ENCODE peak calls at places on chromosome 12, in five cellular contexts. X, J, O, B and S are unnamed samples.
A peak's percentile ranks its signal among the peaks of the same experiment; 100 is the strongest.

GRCh38 chr12:107903377-107904061 is 129.0 kb downstream of the ASCL4 start:
- DNase-seq in O (no peak), J (peak; percentile 36), B (peak; percentile 81), X (peak; percentile 5), S (peak; percentile 93)

GRCh38 chr12:55679691-55680090 is 28.0 kb downstream of the ITGA7 start:
- DNase-seq in J (no peak), X (no peak), B (no peak), O (no peak), S (no peak)

GRCh38 chr12:110581951-110582285 is 1.2 kb downstream of the PPTC7 start:
- DNase-seq in X (no peak), O (no peak), B (no peak), J (no peak), S (no peak)

GRCh38 chr12:113068312-113068935 is 11.9 kb downstream of the DTX1 start:
- DNase-seq in B (no peak), X (no peak), J (no peak), O (no peak), S (no peak)

GRCh38 chr12:123062682-123063426 is 82.4 kb downstream of the ARL6IP4 start:
- DNase-seq in B (no peak), O (no peak), X (peak; percentile 84), J (peak; percentile 57), S (peak; percentile 62)

GRCh38 chr12:79326663-79327062 is 364.1 kb downstream of the PAWR start:
- DNase-seq in O (no peak), B (no peak), J (no peak), X (no peak), S (no peak)

GRCh38 chr12:92362785-92363184 is 217.1 kb upstream of the BTG1 start:
- DNase-seq in B (no peak), J (no peak), O (no peak), X (no peak), S (no peak)

GRCh38 chr12:119308743-119309456 is 25.6 kb upstream of the CCDC60 start:
- DNase-seq in B (no peak), X (no peak), O (no peak), J (no peak), S (no peak)

GRCh38 chr12:114678028-114678427 is 5.9 kb downstream of the TBX3 start:
- DNase-seq in B (no peak), O (no peak), J (no peak), X (peak; percentile 50), S (no peak)